ENCODE peak calls at places on chromosome 9, in nine cellular contexts. Z is pons, O is AG08395, J is adrenal gland, U is NCI-H748 treated with DMSO at 0.1 percent for 48 hours, F is mesendoderm, R is NCI-H1105 treated with DMSO at 0.1 percent for 48 hours, H is ecto neural progenitor cell, K is GM12892. E is an unnamed sample.
A peak's percentile ranks its signal among the peaks of the same experiment; 100 is the strongest.

GRCh38 chr9:114852050-114852594 is 46.3 kb upstream of the TNFSF15 start:
- DNase-seq in K (no peak), O (peak; percentile 27), U (no peak), F (no peak), J (no peak), R (no peak), H (no peak), Z (peak; percentile 63), E (no peak)

GRCh38 chr9:94097788-94098413 is 13.6 kb downstream of the PTPDC1 start:
- DNase-seq in K (no peak), O (peak; percentile 92), U (no peak), R (no peak), Z (no peak), F (no peak), J (no peak), H (no peak), E (no peak)

GRCh38 chr9:114409842-114410241 is 22.1 kb upstream of the AKNA start:
- DNase-seq in R (no peak), O (no peak), K (no peak), Z (no peak), U (no peak), H (no peak), J (no peak), F (no peak), E (no peak)

GRCh38 chr9:84947412-84947972 is 278.0 kb downstream of the NTRK2 start:
- DNase-seq in F (no peak), H (no peak), Z (no peak), K (no peak), J (no peak), U (no peak), R (no peak), O (no peak), E (no peak)

GRCh38 chr9:35826071-35826701 is 2.3 kb downstream of the FAM221B start:
- DNase-seq in O (peak; percentile 62), U (peak; percentile 16), R (peak; percentile 69), Z (peak; percentile 62), K (no peak), H (no peak), F (peak; percentile 76), J (peak; percentile 73), E (peak; percentile 40)

GRCh38 chr9:108727580-108728056 is 128.2 kb downstream of the ACTL7B start:
- DNase-seq in F (no peak), Z (peak; percentile 69), J (no peak), O (no peak), K (no peak), U (no peak), R (peak; percentile 19), H (no peak), E (no peak)

GRCh38 chr9:98917691-98918487 is 25.8 kb upstream of the COL15A1 start:
- DNase-seq in F (no peak), Z (no peak), K (no peak), J (peak; percentile 39), O (no peak), H (peak; percentile 44), U (no peak), R (no peak), E (no peak)

GRCh38 chr9:21709464-21710058 is 92.9 kb upstream of the MTAP start:
- DNase-seq in Z (peak; percentile 68), U (peak; percentile 2), F (peak; percentile 72), J (peak; percentile 80), H (peak; percentile 61), R (peak; percentile 35), O (peak; percentile 41), K (no peak), E (peak; percentile 40)

GRCh38 chr9:37550781-37551180 is 25.4 kb downstream of the FBXO10 start:
- DNase-seq in U (no peak), O (no peak), R (no peak), F (no peak), K (no peak), H (no peak), J (no peak), Z (no peak), E (no peak)

GRCh38 chr9:87684627-87685204 is 41.2 kb upstream of the CTSL start:
- DNase-seq in J (peak; percentile 83), F (peak; percentile 50), R (peak; percentile 32), U (peak; percentile 10), H (peak; percentile 71), O (peak; percentile 70), K (no peak), Z (peak; percentile 40), E (no peak)

GRCh38 chr9:93636172-93636661 is 59.8 kb downstream of the PHF2 start:
- DNase-seq in J (no peak), O (no peak), K (no peak), R (no peak), H (no peak), U (no peak), Z (no peak), F (no peak), E (no peak)

GRCh38 chr9:123637940-123638634 is 282.1 kb downstream of the CRB2 start:
- DNase-seq in H (no peak), R (peak; percentile 62), U (no peak), O (no peak), F (peak; percentile 44), K (no peak), Z (no peak), J (no peak), E (no peak)

GRCh38 chr9:115229496-115229895 is 111.5 kb upstream of the TNC start:
- DNase-seq in U (no peak), F (no peak), Z (no peak), O (no peak), J (no peak), R (no peak), H (no peak), K (no peak), E (no peak)